ENCODE peak calls at places on chromosomes 1 and 21, in five cellular contexts. P is Peyer's patch; T is CD8-positive, alpha-beta T cell; V is CD4-positive, CD25-positive, alpha-beta regulatory T cell; B is left ventricle myocardium inferior. L is an unnamed sample.

GRCh38 chr1:110265186-110265585 is 55.1 kb downstream of the KCNC4 start:
- DNase-seq in P (no peak), T (no peak), V (no peak), B (no peak), L (no peak)

GRCh38 chr1:184770176-184770575 is 15.5 kb upstream of the EDEM3 start:
- DNase-seq in P (no peak), T (no peak), V (no peak), B (no peak), L (no peak)

GRCh38 chr1:100671604-100672003 is 47.9 kb upstream of the VCAM1 start:
- DNase-seq in P (no peak), T (no peak), V (no peak), B (no peak), L (no peak)

GRCh38 chr1:228084797-228085196 is 2.3 kb downstream of the ARF1 start:
- DNase-seq in P (no peak), T (no peak), V (no peak), B (peak; percentile 6), L (no peak)

GRCh38 chr1:18658831-18659230 is 28.2 kb downstream of the PAX7 start:
- DNase-seq in P (no peak), T (no peak), V (no peak), B (no peak), L (no peak)

GRCh38 chr1:204363335-204364114 is 3.8 kb upstream of the PLEKHA6 start:
- DNase-seq in P (peak; percentile 69), T (peak; percentile 71), V (peak; percentile 76), B (peak; percentile 73), L (peak; percentile 66)

GRCh38 chr1:21042920-21043605 is 133.6 kb downstream of the EIF4G3 start:
- DNase-seq in P (no peak), T (no peak), V (no peak), B (no peak), L (no peak)

GRCh38 chr1:12549106-12549459 is 68.9 kb downstream of the DHRS3 start:
- DNase-seq in P (no peak), T (no peak), V (no peak), B (peak; percentile 58), L (no peak)

GRCh38 chr1:18941221-18942141 is 15.0 kb downstream of the IFFO2 start:
- DNase-seq in P (no peak), T (no peak), V (no peak), B (no peak), L (no peak)

GRCh38 chr1:110055493-110056283 is 14.8 kb downstream of the ALX3 start:
- DNase-seq in P (no peak), T (no peak), V (no peak), B (no peak), L (no peak)

DNA sequence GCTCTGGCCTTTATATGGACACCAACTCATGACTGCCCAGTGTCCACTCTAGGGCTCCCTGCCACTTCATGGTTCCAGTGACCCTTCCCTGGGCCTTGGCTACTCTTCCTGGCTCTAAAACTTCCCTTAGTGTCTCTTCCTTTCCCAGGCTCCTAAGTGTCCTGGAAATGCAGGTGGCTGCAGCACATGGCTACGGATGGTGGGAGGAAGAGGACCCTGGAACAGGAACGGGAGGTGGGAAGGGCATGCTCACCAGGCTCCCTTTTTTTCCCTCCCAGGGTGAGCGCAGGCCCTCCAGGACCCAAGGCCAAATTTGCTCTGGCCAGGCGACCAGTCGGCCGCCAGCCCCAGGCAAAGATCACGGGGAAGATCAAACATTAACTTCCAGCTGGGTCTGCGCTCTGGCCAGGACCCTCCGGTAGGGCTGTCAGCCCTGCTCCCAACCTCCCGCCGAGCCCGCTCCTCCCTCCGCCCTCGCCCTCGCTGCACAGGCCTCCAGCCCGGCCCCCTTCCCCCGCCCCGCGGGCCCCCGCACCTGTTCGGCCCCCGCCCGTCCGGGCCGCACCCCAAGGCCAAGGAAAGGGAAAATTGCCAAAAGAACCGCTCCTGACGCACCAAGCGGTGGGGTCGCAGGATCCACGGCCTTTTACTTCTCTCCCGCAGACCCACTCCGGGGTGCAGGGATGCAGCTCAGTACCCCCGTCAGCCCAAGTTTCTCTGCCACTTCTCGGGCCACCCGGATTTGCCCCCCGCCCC is 955 bp downstream of the TCEA3 start:
- DNase-seq in P (no peak), T (peak; percentile 9), V (peak; percentile 1), B (no peak), L (no peak)
- H3K27me3 ChIP-seq in P (no peaks in the 10 kb centered on the region), T (no peaks in the 10 kb centered on the region), V (peaks cover 4% of the 10 kb centered on the region), B (no peaks in the 10 kb centered on the region), L (no peaks in the 10 kb centered on the region)

GRCh38 chr1:29518183-29518835 is 282.0 kb downstream of the PTPRU start:
- DNase-seq in P (no peak), T (peak; percentile 1), V (no peak), B (no peak), L (no peak)

GRCh38 chr1:29515188-29515955 is 279.1 kb downstream of the PTPRU start:
- DNase-seq in P (no peak), T (no peak), V (no peak), B (no peak), L (no peak)

GRCh38 chr1:29517251-29518080 is 281.1 kb downstream of the PTPRU start:
- DNase-seq in P (no peak), T (no peak), V (no peak), B (no peak), L (no peak)

GRCh38 chr1:29514361-29515187 is 278.3 kb downstream of the PTPRU start:
- DNase-seq in P (no peak), T (no peak), V (no peak), B (no peak), L (no peak)

DNA sequence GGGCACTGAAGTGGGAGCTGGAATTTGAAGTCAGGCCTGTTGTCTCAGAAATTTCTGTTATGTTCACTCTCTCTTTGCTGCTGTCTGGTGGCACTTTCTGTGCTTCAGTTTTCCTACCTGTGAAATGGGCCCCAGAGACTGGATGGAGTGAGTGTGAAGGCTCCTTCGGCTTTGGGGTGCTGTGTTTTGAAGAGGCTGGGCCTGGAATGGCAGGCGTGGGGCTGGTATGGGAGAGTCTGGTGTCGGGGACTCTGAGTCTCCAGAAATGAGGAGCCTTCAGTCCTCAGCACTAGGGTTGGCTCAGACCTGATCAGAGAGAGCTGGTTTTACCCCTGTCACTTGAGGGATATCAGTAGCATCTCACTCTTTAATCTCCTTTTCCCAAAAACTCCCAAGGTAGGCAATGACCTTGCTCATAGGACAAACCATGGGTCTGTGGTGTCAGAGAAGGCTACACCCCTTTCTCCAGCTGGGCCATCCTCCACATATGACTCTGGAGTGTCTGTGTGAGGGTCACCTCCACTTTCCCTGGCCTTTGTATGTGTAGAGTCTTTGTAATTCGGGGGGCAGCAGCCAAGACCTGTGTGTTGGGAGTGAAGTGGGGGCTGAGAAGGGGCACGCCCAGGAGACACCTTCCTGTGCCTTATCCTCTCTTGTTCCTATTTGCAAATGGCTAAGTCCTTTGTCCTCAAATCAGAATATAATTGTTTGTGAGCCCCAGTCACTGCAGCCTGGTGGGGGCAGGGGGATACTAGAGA is 279.9 kb downstream of the PTPRU start:
- DNase-seq in P (no peak), T (no peak), V (no peak), B (no peak), L (no peak)
- H3K27me3 ChIP-seq in P (no peaks in the 10 kb centered on the region), T (no peaks in the 10 kb centered on the region), V (no peaks in the 10 kb centered on the region), B (peaks cover 64% of the 10 kb centered on the region), L (peaks cover 4% of the 10 kb centered on the region)

DNA sequence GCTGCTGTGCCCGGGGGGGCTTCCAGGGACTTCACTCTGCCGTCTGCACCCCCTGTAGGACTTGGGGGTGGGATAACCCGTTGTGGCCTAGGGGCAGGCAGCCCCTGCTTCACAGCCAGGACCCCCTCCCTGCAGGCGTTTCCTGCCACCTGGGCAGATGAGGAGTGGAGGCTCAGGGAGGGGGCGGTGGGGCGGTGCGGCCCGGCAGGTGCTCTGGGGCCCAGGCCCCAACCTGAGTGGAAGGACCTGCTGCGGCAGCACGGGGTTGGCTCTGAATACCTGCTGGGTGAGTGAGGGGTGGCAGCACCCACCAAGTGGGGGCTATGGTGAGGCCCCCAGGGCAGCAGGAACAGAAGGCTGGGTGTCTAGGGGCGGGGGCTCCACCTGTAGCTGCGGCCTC is 78.6 kb upstream of the TTC34 start:
- DNase-seq in P (no peak), T (no peak), V (no peak), B (no peak), L (no peak)
- H3K27me3 ChIP-seq in P (no peaks in the 10 kb centered on the region), T (no peaks in the 10 kb centered on the region), V (no peaks in the 10 kb centered on the region), B (peaks cover 77% of the 10 kb centered on the region), L (no peaks in the 10 kb centered on the region)

DNA sequence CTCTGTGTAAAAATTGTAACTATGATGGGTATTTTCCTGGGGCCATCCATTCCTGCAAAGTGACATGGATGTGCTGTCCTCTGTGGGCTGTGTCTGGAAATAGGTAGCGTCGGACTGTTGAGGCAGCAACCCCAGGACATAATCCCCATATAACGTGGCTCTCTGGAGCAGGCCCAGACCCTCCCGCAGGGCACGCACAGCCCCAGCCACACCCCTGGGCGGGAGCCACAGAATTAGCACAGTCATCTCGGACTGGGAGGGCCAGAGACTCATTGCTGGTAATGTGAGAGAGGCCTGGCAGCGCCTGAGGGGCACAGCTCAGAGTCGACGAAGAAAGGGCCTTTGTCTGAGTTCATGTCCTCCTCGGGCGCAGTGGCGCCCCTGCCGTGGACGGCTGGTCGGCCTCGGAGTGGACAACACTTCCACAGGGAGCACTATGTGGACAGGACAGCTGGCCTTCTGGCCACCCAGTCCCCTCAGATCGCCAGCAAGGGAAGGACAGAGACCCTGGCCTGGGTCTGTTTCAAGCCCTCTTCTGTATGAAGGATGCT is 20.1 kb downstream of the SIM2 start:
- DNase-seq in P (no peak), T (no peak), V (no peak), B (no peak), L (no peak)
- H3K27me3 ChIP-seq in P (no peaks in the 10 kb centered on the region), T (peaks cover 3% of the 10 kb centered on the region), V (peaks cover 19% of the 10 kb centered on the region), B (peaks cover 98% of the 10 kb centered on the region), L (peaks cover 32% of the 10 kb centered on the region)

DNA sequence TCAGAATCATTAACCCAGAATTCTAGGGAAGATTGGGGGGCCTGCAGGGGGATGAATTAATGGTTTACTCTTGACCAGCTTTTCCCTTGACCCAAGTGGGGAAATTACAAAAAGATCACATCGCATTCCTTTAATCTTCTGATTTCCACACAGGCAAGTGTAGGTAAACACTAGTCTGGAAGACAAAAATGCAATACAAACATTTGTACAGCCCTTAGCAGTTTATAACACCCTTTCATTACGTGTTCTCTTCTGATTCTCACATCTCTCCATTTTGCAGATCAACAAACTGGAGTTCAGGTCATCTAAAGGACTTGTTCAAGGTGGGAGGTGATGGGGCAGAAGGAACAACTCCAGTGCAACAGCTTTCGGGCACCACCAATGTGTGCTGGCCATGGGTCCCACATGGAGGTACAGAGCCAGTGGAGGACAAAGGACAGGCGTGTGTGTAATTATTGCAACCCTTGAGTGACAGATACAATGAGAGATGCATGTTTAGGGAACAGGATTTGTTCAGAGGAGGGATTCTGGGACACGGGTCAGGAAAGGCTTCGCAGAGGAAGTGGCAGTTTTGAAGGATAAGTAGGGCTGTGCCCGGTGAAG is 20.4 kb downstream of the ATF3 start:
- DNase-seq in P (no peak), T (no peak), V (no peak), B (no peak), L (no peak)
- H3K27me3 ChIP-seq in P (no peaks in the 10 kb centered on the region), T (no peaks in the 10 kb centered on the region), V (peaks cover 3% of the 10 kb centered on the region), B (no peaks in the 10 kb centered on the region), L (no peaks in the 10 kb centered on the region)

GRCh38 chr1:113433177-113433576 is 42.9 kb downstream of the MAGI3 start:
- DNase-seq in P (no peak), T (no peak), V (no peak), B (no peak), L (no peak)

GRCh38 chr1:113434874-113435175 is 44.5 kb downstream of the MAGI3 start:
- DNase-seq in P (no peak), T (no peak), V (no peak), B (no peak), L (no peak)

GRCh38 chr1:113423826-113424225 is 33.5 kb downstream of the MAGI3 start:
- DNase-seq in P (no peak), T (no peak), V (no peak), B (no peak), L (no peak)

GRCh38 chr1:113434081-113434873 is 44.0 kb downstream of the MAGI3 start:
- DNase-seq in P (no peak), T (no peak), V (no peak), B (no peak), L (no peak)

GRCh38 chr1:113429461-113430153 is 39.3 kb downstream of the MAGI3 start:
- DNase-seq in P (no peak), T (no peak), V (no peak), B (no peak), L (no peak)
- H3K27me3 ChIP-seq in P (no peaks in the 10 kb centered on the region), T (no peaks in the 10 kb centered on the region), V (no peaks in the 10 kb centered on the region), B (no peaks in the 10 kb centered on the region), L (no peaks in the 10 kb centered on the region)